ENCODE peak calls at places on chromosomes 5 and 9, in nine cellular contexts. One of them, this sample, is unnamed.

GRCh38 chr9:112157087-112157486 is 18.0 kb downstream of the SUSD1 start:
- DNase-seq in IMR-90: no peak
- DNase-seq in testis: no peak
- DNase-seq in A549: no peak
- DNase-seq in ovary: no peak
- DNase-seq in upper lobe of left lung: no peak
- DNase-seq in uterus: no peak
- DNase-seq in suprapubic skin: no peak
- DNase-seq in HCT116: no peak
- DNase-seq in this sample: no peak

GRCh38 chr5:123610665-123611406 is 98.9 kb downstream of the CSNK1G3 start:
- DNase-seq in IMR-90: peak; percentile 80
- DNase-seq in testis: peak; percentile 25
- DNase-seq in A549: peak; percentile 15
- DNase-seq in ovary: no peak
- DNase-seq in upper lobe of left lung: no peak
- DNase-seq in uterus: peak; percentile 18
- DNase-seq in suprapubic skin: no peak
- DNase-seq in HCT116: peak; percentile 54
- DNase-seq in this sample: no peak

GRCh38 chr5:135376961-135377621 is 21.9 kb downstream of the MACROH2A1 start:
- DNase-seq in IMR-90: no peak
- DNase-seq in testis: no peak
- DNase-seq in A549: no peak
- DNase-seq in ovary: no peak
- DNase-seq in upper lobe of left lung: no peak
- DNase-seq in uterus: no peak
- DNase-seq in suprapubic skin: no peak
- DNase-seq in HCT116: no peak
- DNase-seq in this sample: no peak

GRCh38 chr5:42951169-42951846 is 88.8 kb downstream of the ANXA2R start:
- DNase-seq in IMR-90: peak; percentile 43
- DNase-seq in testis: no peak
- DNase-seq in A549: no peak
- DNase-seq in ovary: peak; percentile 33
- DNase-seq in upper lobe of left lung: peak; percentile 89
- DNase-seq in uterus: no peak
- DNase-seq in suprapubic skin: no peak
- DNase-seq in HCT116: no peak
- DNase-seq in this sample: peak; percentile 62

GRCh38 chr9:113624721-113625120 is 161.2 kb downstream of the RGS3 start:
- DNase-seq in IMR-90: peak; percentile 50
- DNase-seq in testis: no peak
- DNase-seq in A549: no peak
- DNase-seq in ovary: peak; percentile 10
- DNase-seq in upper lobe of left lung: no peak
- DNase-seq in uterus: no peak
- DNase-seq in suprapubic skin: peak; percentile 62
- DNase-seq in HCT116: no peak
- DNase-seq in this sample: no peak

GRCh38 chr5:56566374-56567249 is 248.7 kb upstream of the MAP3K1 start:
- DNase-seq in IMR-90: no peak
- DNase-seq in testis: no peak
- DNase-seq in A549: no peak
- DNase-seq in ovary: no peak
- DNase-seq in upper lobe of left lung: no peak
- DNase-seq in uterus: no peak
- DNase-seq in suprapubic skin: no peak
- DNase-seq in HCT116: no peak
- DNase-seq in this sample: no peak

GRCh38 chr9:131700765-131701433 is 39.0 kb downstream of the RAPGEF1 start:
- DNase-seq in IMR-90: no peak
- DNase-seq in testis: no peak
- DNase-seq in A549: no peak
- DNase-seq in ovary: no peak
- DNase-seq in upper lobe of left lung: no peak
- DNase-seq in uterus: no peak
- DNase-seq in suprapubic skin: no peak
- DNase-seq in HCT116: no peak
- DNase-seq in this sample: no peak

GRCh38 chr9:127032256-127032655 is 90.2 kb downstream of the ANGPTL2 start:
- DNase-seq in IMR-90: no peak
- DNase-seq in testis: peak; percentile 2
- DNase-seq in A549: no peak
- DNase-seq in ovary: no peak
- DNase-seq in upper lobe of left lung: no peak
- DNase-seq in uterus: no peak
- DNase-seq in suprapubic skin: no peak
- DNase-seq in HCT116: no peak
- DNase-seq in this sample: no peak

GRCh38 chr5:107542428-107542827 is 128.3 kb downstream of the EFNA5 start:
- DNase-seq in IMR-90: peak; percentile 64
- DNase-seq in testis: peak; percentile 23
- DNase-seq in A549: peak; percentile 86
- DNase-seq in ovary: peak; percentile 65
- DNase-seq in upper lobe of left lung: no peak
- DNase-seq in uterus: peak; percentile 83
- DNase-seq in suprapubic skin: peak; percentile 87
- DNase-seq in HCT116: peak; percentile 54
- DNase-seq in this sample: peak; percentile 36

DNA sequence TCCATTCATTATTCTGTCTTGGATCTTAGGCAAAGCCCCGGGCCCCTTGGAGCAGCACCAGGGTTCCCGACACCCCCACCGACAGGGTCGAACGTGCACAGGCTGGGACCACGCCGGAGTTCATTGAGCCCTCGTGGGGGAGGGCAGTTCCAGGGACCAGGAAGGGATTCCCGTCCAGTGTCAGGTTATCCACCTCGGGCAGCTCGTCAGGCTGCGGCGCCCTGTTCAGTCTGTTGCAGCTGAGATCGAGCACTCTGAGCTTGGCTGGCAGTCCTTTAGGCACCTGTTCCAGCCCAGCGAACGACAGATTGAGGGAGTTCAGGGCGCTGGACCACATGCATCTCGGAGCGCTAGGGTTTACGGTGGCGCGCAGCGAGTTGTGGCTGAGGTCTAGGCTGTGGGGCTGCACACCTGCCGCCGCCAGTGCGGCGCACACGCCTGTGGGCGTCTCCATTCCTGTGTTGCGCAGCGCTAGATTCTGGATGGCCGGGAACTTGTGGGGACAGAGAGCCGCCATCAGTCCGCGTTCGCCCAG is 1.1 kb downstream of the CD14 start:
- DNase-seq in IMR-90: no peak
- DNase-seq in testis: no peak
- DNase-seq in A549: no peak
- DNase-seq in ovary: no peak
- DNase-seq in upper lobe of left lung: peak; percentile 87
- DNase-seq in uterus: no peak
- DNase-seq in suprapubic skin: no peak
- DNase-seq in HCT116: no peak
- DNase-seq in this sample: peak; percentile 67
- TF ChIP-seq POLR2A in IMR-90: no peak
- TF ChIP-seq POLR2A in testis: no peak
- TF ChIP-seq POLR2A in A549: no peak
- TF ChIP-seq POLR2A in ovary: no peak
- TF ChIP-seq POLR2A in upper lobe of left lung: no peak
- TF ChIP-seq POLR2A in uterus: no peak
- TF ChIP-seq POLR2A in suprapubic skin: no peak
- TF ChIP-seq POLR2A in HCT116: no peak
- TF ChIP-seq POLR2A in this sample: no peak

DNA sequence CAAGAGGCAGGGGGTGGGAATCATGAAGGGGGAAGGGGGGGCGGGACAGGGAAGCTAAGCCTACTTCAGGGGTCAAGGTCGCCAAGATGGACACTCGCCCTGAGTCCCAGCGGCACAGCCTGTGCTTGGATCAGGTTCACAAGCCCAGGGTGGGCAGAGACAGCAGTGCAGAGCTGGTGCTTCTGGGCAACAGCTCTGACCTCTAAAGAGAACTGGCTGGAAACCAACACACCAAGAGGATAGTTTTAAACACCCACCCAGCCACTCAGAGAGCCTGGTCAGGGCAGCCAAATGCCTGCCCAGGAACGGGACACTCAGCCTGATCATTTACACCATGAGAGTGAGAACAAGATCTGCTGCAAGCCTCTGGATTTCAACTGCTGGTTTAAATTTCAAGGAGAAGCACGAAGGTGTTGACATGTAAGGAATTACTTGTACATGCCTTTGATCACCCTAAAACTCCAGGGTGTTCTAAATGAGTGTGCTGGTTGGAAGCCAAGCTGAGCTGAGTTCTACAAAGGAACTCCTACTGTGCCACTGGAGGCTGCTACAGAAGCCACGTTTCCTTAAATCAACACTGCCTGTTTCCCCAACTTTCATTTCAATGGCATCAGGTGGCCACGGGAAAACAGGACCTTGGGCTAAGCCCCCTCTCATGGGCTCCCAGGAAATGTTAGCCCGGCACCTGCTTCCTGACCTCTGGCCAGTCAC is 91.5 kb downstream of the TTLL11 start:
- DNase-seq in IMR-90: peak; percentile 24
- DNase-seq in testis: no peak
- DNase-seq in A549: no peak
- DNase-seq in ovary: no peak
- DNase-seq in upper lobe of left lung: no peak
- DNase-seq in uterus: no peak
- DNase-seq in suprapubic skin: no peak
- DNase-seq in HCT116: no peak
- DNase-seq in this sample: peak; percentile 32
- H3K27ac ChIP-seq in IMR-90: no peak overlapping the region
- H3K27ac ChIP-seq in testis: no peak overlapping the region
- H3K27ac ChIP-seq in A549: peak overlapping the region; percentile 21
- H3K27ac ChIP-seq in ovary: no peak overlapping the region
- H3K27ac ChIP-seq in upper lobe of left lung: no peak overlapping the region
- H3K27ac ChIP-seq in uterus: no peak overlapping the region
- H3K27ac ChIP-seq in suprapubic skin: no peak overlapping the region
- H3K27ac ChIP-seq in HCT116: no peak overlapping the region
- H3K27ac ChIP-seq in this sample: peak overlapping the region; percentile 64

DNA sequence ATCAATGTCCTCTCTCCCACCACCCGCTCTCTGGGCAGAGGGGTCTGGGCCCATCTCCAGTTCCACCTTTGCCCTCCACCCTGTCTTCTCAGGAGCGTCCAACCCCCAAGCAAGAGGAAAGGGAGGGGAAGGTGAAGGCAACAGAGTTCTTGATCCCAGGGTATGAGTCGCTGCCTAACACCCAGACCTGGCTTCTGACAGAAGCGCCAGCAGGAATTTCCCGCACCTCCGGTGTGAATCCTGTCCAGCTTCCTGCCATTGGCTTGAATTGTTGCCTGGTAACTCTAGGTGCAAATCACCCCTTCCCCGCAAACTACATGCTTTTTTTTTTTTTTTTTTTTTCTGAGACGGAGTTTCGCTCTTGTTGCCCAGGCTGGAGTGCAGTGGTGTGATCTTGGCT is 84.2 kb upstream of the IER5L start:
- DNase-seq in IMR-90: no peak
- DNase-seq in testis: no peak
- DNase-seq in A549: no peak
- DNase-seq in ovary: no peak
- DNase-seq in upper lobe of left lung: no peak
- DNase-seq in uterus: no peak
- DNase-seq in suprapubic skin: no peak
- DNase-seq in HCT116: no peak
- DNase-seq in this sample: peak; percentile 24
- H3K4me1 ChIP-seq in IMR-90: peaks cover 5% of the 10 kb centered on the region
- H3K4me1 ChIP-seq in testis: peaks cover 12% of the 10 kb centered on the region
- H3K4me1 ChIP-seq in A549: peaks cover 12% of the 10 kb centered on the region
- H3K4me1 ChIP-seq in ovary: peaks cover 7% of the 10 kb centered on the region
- H3K4me1 ChIP-seq in upper lobe of left lung: peaks cover 15% of the 10 kb centered on the region
- H3K4me1 ChIP-seq in uterus: no peaks in the 10 kb centered on the region
- H3K4me1 ChIP-seq in suprapubic skin: peaks cover 19% of the 10 kb centered on the region
- H3K4me1 ChIP-seq in HCT116: peaks cover 3% of the 10 kb centered on the region
- H3K4me1 ChIP-seq in this sample: peaks cover 11% of the 10 kb centered on the region

GRCh38 chr5:59745422-59745863 is 148.1 kb downstream of the PDE4D start:
- DNase-seq in IMR-90: peak; percentile 66
- DNase-seq in testis: no peak
- DNase-seq in A549: peak; percentile 38
- DNase-seq in ovary: no peak
- DNase-seq in upper lobe of left lung: no peak
- DNase-seq in uterus: peak; percentile 36
- DNase-seq in suprapubic skin: no peak
- DNase-seq in HCT116: no peak
- DNase-seq in this sample: no peak
- TF ChIP-seq POLR2A in IMR-90: no peak
- TF ChIP-seq POLR2A in testis: no peak
- TF ChIP-seq POLR2A in A549: no peak
- TF ChIP-seq POLR2A in ovary: no peak
- TF ChIP-seq POLR2A in upper lobe of left lung: no peak
- TF ChIP-seq POLR2A in uterus: no peak
- TF ChIP-seq POLR2A in suprapubic skin: no peak
- TF ChIP-seq POLR2A in HCT116: no peak
- TF ChIP-seq POLR2A in this sample: no peak

GRCh38 chr9:98074119-98074990 is 17.8 kb downstream of the NANS start:
- DNase-seq in IMR-90: peak; percentile 59
- DNase-seq in testis: peak; percentile 72
- DNase-seq in A549: peak; percentile 65
- DNase-seq in ovary: peak; percentile 65
- DNase-seq in upper lobe of left lung: no peak
- DNase-seq in uterus: peak; percentile 43
- DNase-seq in suprapubic skin: no peak
- DNase-seq in HCT116: no peak
- DNase-seq in this sample: peak; percentile 41
- H3K27ac ChIP-seq in IMR-90: peak overlapping the region; percentile 0
- H3K27ac ChIP-seq in testis: no peak overlapping the region
- H3K27ac ChIP-seq in A549: peak overlapping the region; percentile 54
- H3K27ac ChIP-seq in ovary: no peak overlapping the region
- H3K27ac ChIP-seq in upper lobe of left lung: peak overlapping the region; percentile 42
- H3K27ac ChIP-seq in uterus: peak overlapping the region; percentile 30
- H3K27ac ChIP-seq in suprapubic skin: peak overlapping the region; percentile 50
- H3K27ac ChIP-seq in HCT116: peak overlapping the region; percentile 12
- H3K27ac ChIP-seq in this sample: no peak overlapping the region